ENCODE peak calls at places on chromosomes 2 and 18, in four cellular contexts. U is CD8-positive, alpha-beta memory T cell; N is effector memory CD4-positive, alpha-beta T cell; X is tibial artery. Z is an unnamed sample.

GRCh38 chr2:216989335-216990129 is 129.7 kb upstream of the TNP1 start:
- DNase-seq in U (no peak), N (no peak), X (no peak), Z (no peak)

GRCh38 chr2:131425191-131426021 is 50.5 kb upstream of the TUBA3D start:
- DNase-seq in U (no peak), N (no peak), X (no peak), Z (no peak)

GRCh38 chr2:237231593-237231992 is 145.9 kb downstream of the COPS8 start:
- DNase-seq in U (no peak), N (no peak), X (no peak), Z (no peak)

GRCh38 chr18:8657050-8657820 is 48.0 kb downstream of the RAB12 start:
- DNase-seq in U (no peak), N (no peak), X (no peak), Z (no peak)

GRCh38 chr2:137255990-137256389 is 490.6 kb downstream of the THSD7B start:
- DNase-seq in U (no peak), N (no peak), X (no peak), Z (no peak)

GRCh38 chr2:240248981-240249422 is 108.5 kb upstream of the OTOS start:
- DNase-seq in U (peak; percentile 21), N (no peak), X (no peak), Z (no peak)

GRCh38 chr2:203623104-203623503 is 83.3 kb upstream of the CD28 start:
- DNase-seq in U (no peak), N (no peak), X (no peak), Z (no peak)

GRCh38 chr18:13895505-13896033 is 19.8 kb downstream of the MC2R start:
- DNase-seq in U (no peak), N (no peak), X (no peak), Z (no peak)

GRCh38 chr2:46803551-46803885 is 112.1 kb downstream of the MCFD2 start:
- DNase-seq in U (no peak), N (no peak), X (no peak), Z (no peak)

GRCh38 chr2:240237609-240238151 is 97.2 kb upstream of the OTOS start:
- DNase-seq in U (no peak), N (no peak), X (peak; percentile 81), Z (no peak)

GRCh38 chr2:86045541-86045940 is 60.1 kb downstream of the POLR1A start:
- DNase-seq in U (no peak), N (no peak), X (peak; percentile 43), Z (no peak)

GRCh38 chr2:172083725-172084483 is 1.4 kb upstream of the DLX1 start:
- DNase-seq in U (no peak), N (no peak), X (no peak), Z (no peak)

GRCh38 chr18:76914314-76914713 is 92.0 kb downstream of the ZNF236 start:
- DNase-seq in U (no peak), N (no peak), X (no peak), Z (no peak)

GRCh38 chr2:9885036-9885684 is 41.9 kb downstream of the TAF1B start:
- DNase-seq in U (no peak), N (no peak), X (no peak), Z (no peak)

GRCh38 chr2:27322766-27323591 is at the start of gene MPV17:
- DNase-seq in U (peak; percentile 91), N (peak; percentile 80), X (peak; percentile 95), Z (peak; percentile 73)

GRCh38 chr2:107259411-107260195 is 373.6 kb upstream of the ST6GAL2 start:
- DNase-seq in U (no peak), N (no peak), X (no peak), Z (no peak)

GRCh38 chr18:48767090-48767670 is 183.6 kb downstream of the SMAD7 start:
- DNase-seq in U (no peak), N (peak; percentile 12), X (no peak), Z (no peak)

GRCh38 chr2:145006957-145007672 is 487.2 kb upstream of the ZEB2 start:
- DNase-seq in U (no peak), N (no peak), X (peak; percentile 79), Z (no peak)

GRCh38 chr2:168255103-168255502 is 7.7 kb upstream of the STK39 start:
- DNase-seq in U (no peak), N (no peak), X (no peak), Z (no peak)

GRCh38 chr2:239372835-239373234 is 28.0 kb downstream of the HDAC4 start:
- DNase-seq in U (no peak), N (no peak), X (no peak), Z (no peak)

GRCh38 chr2:120571015-120571728 is 164.5 kb upstream of the GLI2 start:
- DNase-seq in U (no peak), N (no peak), X (no peak), Z (no peak)

GRCh38 chr2:108945969-108946368 is 43.1 kb downstream of the EDAR start:
- DNase-seq in U (no peak), N (no peak), X (peak; percentile 29), Z (no peak)

GRCh38 chr2:85920810-85921545 is 32.2 kb upstream of the ST3GAL5 start:
- DNase-seq in U (no peak), N (no peak), X (no peak), Z (no peak)

GRCh38 chr2:156005999-156006712 is 326.4 kb downstream of the NR4A2 start:
- DNase-seq in U (peak; percentile 27), N (no peak), X (no peak), Z (no peak)

DNA sequence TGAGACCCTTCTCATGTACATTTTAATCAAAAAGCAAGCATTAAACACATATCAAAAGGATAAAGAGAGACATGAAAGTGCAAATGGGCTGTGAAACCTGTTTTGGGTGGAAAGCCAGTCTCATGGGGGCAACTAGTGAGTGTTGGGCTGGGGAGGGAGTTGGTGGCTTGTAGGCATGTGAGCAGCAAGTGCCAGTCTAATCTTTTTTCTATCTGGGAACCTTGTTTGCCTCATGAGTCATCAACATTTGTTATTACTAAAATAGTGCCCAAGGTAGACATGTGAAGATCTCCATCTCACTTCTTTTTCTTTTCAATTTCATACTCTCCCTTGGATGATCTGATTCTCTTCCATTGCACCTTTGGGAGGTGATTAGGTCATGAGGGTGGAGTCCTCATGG is 613.9 kb upstream of the GYPC start:
- DNase-seq in U (no peak), N (no peak), X (no peak), Z (no peak)
- H3K9me3 ChIP-seq in U (no peaks in the 10 kb centered on the region), N (no peaks in the 10 kb centered on the region), X (no peaks in the 10 kb centered on the region), Z (no peaks in the 10 kb centered on the region)

GRCh38 chr2:907706-908105 is 42.9 kb upstream of the SNTG2 start:
- DNase-seq in U (no peak), N (no peak), X (no peak), Z (no peak)

GRCh38 chr2:905091-905832 is 45.4 kb upstream of the SNTG2 start:
- DNase-seq in U (no peak), N (no peak), X (no peak), Z (no peak)

GRCh38 chr2:905833-906140 is 44.9 kb upstream of the SNTG2 start:
- DNase-seq in U (no peak), N (no peak), X (no peak), Z (no peak)

GRCh38 chr2:910698-911097 is 40.0 kb upstream of the SNTG2 start:
- DNase-seq in U (no peak), N (no peak), X (no peak), Z (no peak)

DNA sequence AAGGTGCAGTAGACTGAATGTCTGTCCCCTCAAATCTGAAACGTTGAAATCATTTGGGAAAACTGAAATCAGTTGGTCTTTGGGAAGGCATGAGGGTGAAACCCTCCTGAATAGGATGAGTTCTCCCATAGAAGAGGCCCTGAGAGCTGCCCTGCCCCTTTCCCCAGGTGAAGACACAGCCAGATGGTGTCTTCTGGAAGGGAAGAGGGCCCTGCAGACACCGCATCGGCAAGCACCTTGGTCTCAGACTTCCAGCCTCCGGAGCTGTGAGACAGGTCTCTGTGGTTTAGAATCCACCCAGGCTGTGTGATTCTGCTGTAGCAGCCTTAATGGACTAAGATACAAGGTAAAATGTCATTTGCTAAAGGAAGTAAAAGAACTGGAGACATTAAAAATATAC is 42.1 kb upstream of the SNTG2 start:
- DNase-seq in U (no peak), N (no peak), X (no peak), Z (no peak)
- H3K9me3 ChIP-seq in U (no peaks in the 10 kb centered on the region), N (no peaks in the 10 kb centered on the region), X (no peaks in the 10 kb centered on the region), Z (no peaks in the 10 kb centered on the region)

GRCh38 chr18:47582055-47582454 is 330.6 kb upstream of the SKOR2 start:
- DNase-seq in U (no peak), N (no peak), X (no peak), Z (no peak)
- H3K9me3 ChIP-seq in U (no peaks in the 10 kb centered on the region), N (no peaks in the 10 kb centered on the region), X (no peaks in the 10 kb centered on the region), Z (no peaks in the 10 kb centered on the region)

DNA sequence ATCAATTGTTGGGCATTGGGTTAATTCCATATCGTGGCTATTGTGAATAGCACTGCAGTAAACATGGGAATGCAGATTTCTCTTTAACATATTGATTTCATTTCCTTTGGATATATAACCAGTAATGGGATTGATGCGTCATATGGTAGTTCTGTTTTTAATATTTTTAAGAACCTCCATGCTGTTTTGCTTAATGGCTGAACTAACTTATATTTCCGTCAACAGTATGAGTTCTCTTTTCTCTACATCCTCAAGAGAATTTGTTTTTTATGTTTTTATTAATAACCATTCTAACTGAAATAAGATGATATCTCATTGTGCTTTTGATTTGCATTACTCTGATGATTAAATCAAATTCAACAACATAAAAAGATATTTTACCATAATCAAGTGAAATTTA is 228.5 kb upstream of the FSIP2 start:
- DNase-seq in U (no peak), N (no peak), X (no peak), Z (no peak)
- H3K9me3 ChIP-seq in U (peaks cover 14% of the 10 kb centered on the region), N (no peaks in the 10 kb centered on the region), X (peaks cover 23% of the 10 kb centered on the region), Z (no peaks in the 10 kb centered on the region)

DNA sequence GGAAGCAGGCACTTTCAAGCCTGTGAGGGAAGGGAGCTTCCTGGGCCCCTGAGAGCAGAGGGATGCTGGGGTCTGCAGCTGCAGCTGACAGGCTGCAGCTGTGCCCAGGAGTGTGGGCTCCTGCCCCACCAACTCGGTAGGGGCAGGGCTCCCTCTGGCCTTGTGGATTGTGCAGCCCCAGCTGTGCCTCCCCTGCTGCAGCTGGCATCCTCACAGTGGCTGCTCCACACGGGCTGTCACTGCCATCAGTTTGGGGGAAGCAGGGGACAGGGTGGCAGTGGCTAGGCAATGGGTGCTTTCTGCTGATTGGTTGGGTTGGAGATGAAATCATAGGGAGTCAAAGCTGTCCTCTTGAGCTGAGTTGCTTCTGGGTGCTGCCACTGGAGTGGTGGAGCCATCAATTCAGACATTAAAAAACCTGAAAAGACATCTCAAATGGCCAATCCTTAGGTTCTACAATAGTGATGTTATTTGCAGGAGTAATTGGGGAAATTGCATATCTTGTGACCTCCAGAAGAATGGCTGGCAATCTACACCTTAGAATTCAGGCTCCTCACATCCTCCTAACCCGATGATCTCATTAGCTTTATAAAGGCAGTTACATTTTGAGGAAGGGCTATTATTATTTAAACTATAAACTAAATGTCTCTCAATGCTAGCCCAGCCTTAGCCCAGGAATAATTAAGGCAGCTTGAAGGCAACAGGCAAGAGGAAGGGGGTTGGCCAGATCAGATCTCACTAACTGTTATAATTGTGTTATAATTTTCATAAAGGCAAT is 41.3 kb downstream of the FAM171B start:
- DNase-seq in U (no peak), N (no peak), X (no peak), Z (no peak)
- H3K9me3 ChIP-seq in U (no peaks in the 10 kb centered on the region), N (no peaks in the 10 kb centered on the region), X (peaks cover 6% of the 10 kb centered on the region), Z (no peaks in the 10 kb centered on the region)